ENCODE peak calls at places on chromosomes 5 and 9, in four cellular contexts. One of them, this sample, is unnamed.

GRCh38 chr5:124408738-124409453 is 337.5 kb downstream of the ZNF608 start:
- DNase-seq in endodermal cell: no peak
- DNase-seq in AG04450: no peak
- DNase-seq in lower lobe of right lung: no peak
- DNase-seq in this sample: no peak

GRCh38 chr5:140220032-140220697 is 45.2 kb downstream of the CYSTM1 start:
- DNase-seq in endodermal cell: no peak
- DNase-seq in lower lobe of right lung: no peak
- DNase-seq in AG04450: no peak
- DNase-seq in this sample: no peak

GRCh38 chr9:100063185-100063584 is 35.6 kb downstream of the ERP44 start:
- DNase-seq in lower lobe of right lung: no peak
- DNase-seq in AG04450: no peak
- DNase-seq in endodermal cell: peak
- DNase-seq in this sample: no peak

GRCh38 chr9:108416321-108416720 is 439.5 kb downstream of the ACTL7B start:
- DNase-seq in lower lobe of right lung: no peak
- DNase-seq in AG04450: no peak
- DNase-seq in endodermal cell: no peak
- DNase-seq in this sample: no peak

GRCh38 chr9:18317896-18318295 is 156.1 kb upstream of the ADAMTSL1 start:
- DNase-seq in AG04450: no peak
- DNase-seq in lower lobe of right lung: no peak
- DNase-seq in endodermal cell: no peak
- DNase-seq in this sample: no peak

GRCh38 chr5:91929522-91929817 is 546.4 kb upstream of the ARRDC3 start:
- DNase-seq in AG04450: no peak
- DNase-seq in endodermal cell: no peak
- DNase-seq in lower lobe of right lung: no peak
- DNase-seq in this sample: no peak

GRCh38 chr9:109320338-109320733 is 523 bp downstream of the EPB41L4B start:
- DNase-seq in endodermal cell: no peak
- DNase-seq in AG04450: no peak
- DNase-seq in lower lobe of right lung: no peak
- DNase-seq in this sample: no peak

GRCh38 chr5:53892236-53892635 is 331.8 kb downstream of the NDUFS4 start:
- DNase-seq in AG04450: no peak
- DNase-seq in endodermal cell: no peak
- DNase-seq in lower lobe of right lung: no peak
- DNase-seq in this sample: no peak

GRCh38 chr5:153613143-153613542 is 122.7 kb downstream of the GRIA1 start:
- DNase-seq in lower lobe of right lung: no peak
- DNase-seq in AG04450: no peak
- DNase-seq in endodermal cell: no peak
- DNase-seq in this sample: no peak

GRCh38 chr5:113663879-113664278 is 150.4 kb downstream of the YTHDC2 start:
- DNase-seq in AG04450: peak
- DNase-seq in endodermal cell: peak
- DNase-seq in lower lobe of right lung: peak
- DNase-seq in this sample: no peak

GRCh38 chr5:136070486-136071285 is 41.9 kb downstream of the TGFBI start:
- DNase-seq in AG04450: no peak
- DNase-seq in lower lobe of right lung: no peak
- DNase-seq in endodermal cell: peak
- DNase-seq in this sample: no peak

GRCh38 chr9:124284237-124284831 is 26.6 kb downstream of the NEK6 start:
- DNase-seq in endodermal cell: no peak
- DNase-seq in lower lobe of right lung: peak
- DNase-seq in AG04450: no peak
- DNase-seq in this sample: no peak

GRCh38 chr5:159978358-159978757 is 30.6 kb upstream of the TTC1 start:
- DNase-seq in lower lobe of right lung: no peak
- DNase-seq in endodermal cell: peak
- DNase-seq in AG04450: no peak
- DNase-seq in this sample: no peak

GRCh38 chr5:157388148-157388547 is 71.9 kb upstream of the NIPAL4 start:
- DNase-seq in lower lobe of right lung: no peak
- DNase-seq in endodermal cell: no peak
- DNase-seq in AG04450: no peak
- DNase-seq in this sample: no peak

GRCh38 chr5:176692835-176693476 is 45.7 kb downstream of the TSPAN17 start:
- DNase-seq in lower lobe of right lung: no peak
- DNase-seq in AG04450: no peak
- DNase-seq in endodermal cell: no peak
- DNase-seq in this sample: no peak

GRCh38 chr5:110653231-110653970 is 73.1 kb downstream of the TMEM232 start:
- DNase-seq in AG04450: no peak
- DNase-seq in endodermal cell: no peak
- DNase-seq in lower lobe of right lung: no peak
- DNase-seq in this sample: no peak

GRCh38 chr5:143376911-143377838 is 26.3 kb downstream of the NR3C1 start:
- DNase-seq in lower lobe of right lung: no peak
- DNase-seq in AG04450: no peak
- DNase-seq in endodermal cell: peak
- DNase-seq in this sample: no peak

GRCh38 chr9:100379862-100380261 is 27.1 kb upstream of the TEX10 start:
- DNase-seq in AG04450: peak
- DNase-seq in endodermal cell: no peak
- DNase-seq in lower lobe of right lung: no peak
- DNase-seq in this sample: no peak

GRCh38 chr9:107881625-107882300 is 392.2 kb upstream of the KLF4 start:
- DNase-seq in endodermal cell: no peak
- DNase-seq in lower lobe of right lung: no peak
- DNase-seq in AG04450: no peak
- DNase-seq in this sample: no peak

GRCh38 chr5:111618644-111619271 is 106.4 kb upstream of the STARD4 start:
- DNase-seq in endodermal cell: no peak
- DNase-seq in AG04450: no peak
- DNase-seq in lower lobe of right lung: no peak
- DNase-seq in this sample: no peak

GRCh38 chr5:109718216-109718615 is 28.5 kb downstream of the MAN2A1 start:
- DNase-seq in AG04450: no peak
- DNase-seq in lower lobe of right lung: no peak
- DNase-seq in endodermal cell: no peak
- DNase-seq in this sample: no peak

GRCh38 chr9:128101231-128101641 is 26.3 kb downstream of the PTGES2 start:
- DNase-seq in lower lobe of right lung: peak
- DNase-seq in endodermal cell: no peak
- DNase-seq in AG04450: no peak
- DNase-seq in this sample: no peak

GRCh38 chr5:148791334-148791667 is 35.1 kb upstream of the ADRB2 start:
- DNase-seq in lower lobe of right lung: no peak
- DNase-seq in endodermal cell: no peak
- DNase-seq in AG04450: no peak
- DNase-seq in this sample: no peak

GRCh38 chr5:39208471-39208870 is 10.9 kb downstream of the FYB1 start:
- DNase-seq in endodermal cell: no peak
- DNase-seq in AG04450: no peak
- DNase-seq in lower lobe of right lung: no peak
- DNase-seq in this sample: no peak

DNA sequence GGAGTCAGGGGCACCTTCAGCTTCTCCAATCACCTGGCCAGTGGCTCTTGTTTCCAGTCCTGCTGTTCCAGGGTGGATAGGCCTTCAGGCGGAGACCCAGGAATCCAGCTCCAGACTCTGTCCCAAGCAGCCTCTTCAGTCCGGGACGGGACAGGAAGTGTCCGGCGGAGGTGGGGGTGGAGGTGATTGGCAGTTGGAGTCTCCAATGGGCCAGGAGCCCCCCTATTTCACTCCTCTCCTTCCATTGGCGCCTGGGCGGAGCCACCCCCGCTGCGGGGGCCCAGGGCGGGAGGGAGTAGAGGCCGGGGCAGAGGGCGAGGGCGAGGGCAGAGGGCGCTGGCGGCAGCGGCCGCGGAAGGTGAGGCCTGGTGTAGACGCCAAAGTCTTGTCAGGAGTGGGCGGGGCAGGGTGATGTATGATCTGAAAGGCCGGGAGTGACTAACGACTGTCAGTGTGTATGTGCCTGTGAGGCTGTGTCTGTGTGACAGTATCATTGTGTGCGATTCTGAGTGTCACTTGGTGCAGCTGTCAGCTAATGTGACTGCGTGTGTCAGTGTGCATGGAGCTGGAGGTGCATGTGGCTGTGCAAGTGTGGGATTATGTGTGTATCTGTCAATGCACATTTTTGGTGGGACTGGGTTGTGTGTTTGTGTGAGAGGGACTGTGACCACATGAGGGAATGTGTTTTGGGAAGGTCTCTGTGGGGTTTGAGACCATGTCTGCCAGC is at the start of gene IL11RA:
- DNase-seq in endodermal cell: peak
- DNase-seq in AG04450: no peak
- DNase-seq in lower lobe of right lung: peak
- DNase-seq in this sample: no peak
- H3K4me3 ChIP-seq in endodermal cell: peak
- H3K4me3 ChIP-seq in AG04450: peak
- H3K4me3 ChIP-seq in lower lobe of right lung: peak
- H3K4me3 ChIP-seq in this sample: no peak

GRCh38 chr5:123098767-123099513 is 9.9 kb downstream of the PRDM6 start:
- DNase-seq in endodermal cell: peak
- DNase-seq in lower lobe of right lung: no peak
- DNase-seq in AG04450: no peak
- DNase-seq in this sample: no peak

GRCh38 chr5:123097483-123097870 is 8.4 kb downstream of the PRDM6 start:
- DNase-seq in lower lobe of right lung: no peak
- DNase-seq in endodermal cell: no peak
- DNase-seq in AG04450: no peak
- DNase-seq in this sample: no peak

GRCh38 chr5:123095694-123096120 is 6.7 kb downstream of the PRDM6 start:
- DNase-seq in endodermal cell: no peak
- DNase-seq in AG04450: no peak
- DNase-seq in lower lobe of right lung: no peak
- DNase-seq in this sample: no peak

GRCh38 chr5:123097871-123098735 is 9.1 kb downstream of the PRDM6 start:
- DNase-seq in AG04450: no peak
- DNase-seq in lower lobe of right lung: no peak
- DNase-seq in endodermal cell: peak
- DNase-seq in this sample: no peak

GRCh38 chr5:123099514-123100151 is 10.6 kb downstream of the PRDM6 start:
- DNase-seq in endodermal cell: peak
- DNase-seq in AG04450: no peak
- DNase-seq in lower lobe of right lung: peak
- DNase-seq in this sample: no peak
- H3K27ac ChIP-seq in endodermal cell: no peak
- H3K27ac ChIP-seq in AG04450: no peak
- H3K27ac ChIP-seq in lower lobe of right lung: no peak
- H3K27ac ChIP-seq in this sample: no peak

GRCh38 chr9:38301376-38302106 is 91.0 kb upstream of the ALDH1B1 start:
- DNase-seq in AG04450: no peak
- DNase-seq in endodermal cell: no peak
- DNase-seq in lower lobe of right lung: no peak
- DNase-seq in this sample: no peak
- H3K4me3 ChIP-seq in AG04450: no peak
- H3K4me3 ChIP-seq in endodermal cell: no peak
- H3K4me3 ChIP-seq in lower lobe of right lung: no peak
- H3K4me3 ChIP-seq in this sample: no peak

GRCh38 chr5:180648658-180649296 is 623 bp downstream of the FLT4 start:
- DNase-seq in lower lobe of right lung: no peak
- DNase-seq in endodermal cell: peak
- DNase-seq in AG04450: no peak
- DNase-seq in this sample: no peak
- H3K27ac ChIP-seq in lower lobe of right lung: peak
- H3K27ac ChIP-seq in endodermal cell: no peak
- H3K27ac ChIP-seq in AG04450: no peak
- H3K27ac ChIP-seq in this sample: no peak

GRCh38 chr9:132478353-132478752 is 68.3 kb downstream of the CFAP77 start:
- DNase-seq in endodermal cell: no peak
- DNase-seq in AG04450: no peak
- DNase-seq in lower lobe of right lung: no peak
- DNase-seq in this sample: no peak

GRCh38 chr9:132482196-132482813 is 72.3 kb downstream of the CFAP77 start:
- DNase-seq in endodermal cell: no peak
- DNase-seq in AG04450: no peak
- DNase-seq in lower lobe of right lung: no peak
- DNase-seq in this sample: no peak

GRCh38 chr9:132485454-132485853 is 75.4 kb downstream of the CFAP77 start:
- DNase-seq in endodermal cell: no peak
- DNase-seq in lower lobe of right lung: no peak
- DNase-seq in AG04450: no peak
- DNase-seq in this sample: no peak

GRCh38 chr9:132479733-132480132 is 69.7 kb downstream of the CFAP77 start:
- DNase-seq in lower lobe of right lung: no peak
- DNase-seq in AG04450: no peak
- DNase-seq in endodermal cell: no peak
- DNase-seq in this sample: no peak

GRCh38 chr9:132481467-132481866 is 71.5 kb downstream of the CFAP77 start:
- DNase-seq in AG04450: no peak
- DNase-seq in lower lobe of right lung: no peak
- DNase-seq in endodermal cell: no peak
- DNase-seq in this sample: no peak
- H3K4me3 ChIP-seq in AG04450: no peak
- H3K4me3 ChIP-seq in lower lobe of right lung: no peak
- H3K4me3 ChIP-seq in endodermal cell: no peak
- H3K4me3 ChIP-seq in this sample: no peak

DNA sequence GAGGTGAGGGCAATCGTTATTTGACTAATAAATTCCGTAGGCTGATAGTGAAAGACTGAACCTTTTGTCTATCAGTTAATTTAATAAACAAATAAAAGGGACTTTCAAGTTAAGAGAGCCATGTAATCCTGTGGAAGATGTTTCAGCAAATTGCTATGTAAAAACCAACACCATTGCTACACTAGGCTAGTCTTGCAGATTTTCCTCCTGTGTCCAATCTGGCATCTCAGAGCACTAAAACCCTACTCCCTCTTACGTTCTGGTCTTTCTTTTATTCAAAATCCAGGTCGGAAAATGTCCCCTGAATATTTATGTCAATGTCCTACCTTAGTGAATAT is 478.8 kb upstream of the TNC start:
- DNase-seq in endodermal cell: no peak
- DNase-seq in lower lobe of right lung: no peak
- DNase-seq in AG04450: no peak
- DNase-seq in this sample: no peak
- H3K27ac ChIP-seq in endodermal cell: no peak
- H3K27ac ChIP-seq in lower lobe of right lung: no peak
- H3K27ac ChIP-seq in AG04450: peak
- H3K27ac ChIP-seq in this sample: no peak

DNA sequence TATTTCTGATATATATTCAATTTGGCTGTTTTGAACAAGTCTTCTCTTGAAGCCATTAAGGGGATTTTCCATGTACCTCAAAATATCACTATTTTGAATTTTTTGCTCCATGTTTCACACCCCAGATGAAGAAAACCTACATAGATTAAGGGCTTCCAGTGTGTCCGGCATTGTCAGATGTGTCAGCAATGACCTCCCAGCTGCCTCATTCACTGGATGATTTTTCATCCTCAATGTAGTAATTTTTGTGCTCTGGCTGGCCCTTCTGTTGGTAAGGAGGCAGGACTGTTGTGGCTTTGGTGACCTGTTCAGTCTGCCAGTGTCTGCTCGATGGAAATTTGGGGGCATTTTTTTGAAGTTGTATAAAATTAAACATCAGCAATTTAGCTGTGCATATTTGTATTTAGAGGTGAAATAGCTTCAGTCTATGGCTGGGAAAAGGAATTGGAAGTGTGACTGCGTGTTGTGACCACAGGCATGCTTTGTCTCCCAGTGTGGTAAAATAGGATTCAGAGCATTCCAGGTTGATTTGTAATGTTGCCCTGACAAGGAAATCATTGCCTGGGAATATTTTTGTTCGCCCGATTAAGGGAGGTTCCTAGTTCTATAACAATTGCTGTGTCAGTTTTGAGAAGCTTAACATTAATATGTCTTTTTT is 312.4 kb downstream of the ARHGEF28 start:
- DNase-seq in lower lobe of right lung: no peak
- DNase-seq in endodermal cell: no peak
- DNase-seq in AG04450: peak
- DNase-seq in this sample: no peak
- H3K4me3 ChIP-seq in lower lobe of right lung: no peak
- H3K4me3 ChIP-seq in endodermal cell: no peak
- H3K4me3 ChIP-seq in AG04450: no peak
- H3K4me3 ChIP-seq in this sample: no peak